ENCODE peak calls at places on chromosome 5, in ten cellular contexts. One of them, this sample, is unnamed.
A peak's percentile ranks its signal among the peaks of the same experiment; 100 is the strongest.

GRCh38 chr5:68661237-68661636 is 432.6 kb upstream of the SLC30A5 start:
- DNase-seq in GM12865: peak; percentile 57
- DNase-seq in cerebellar nuclear complex: no peak
- DNase-seq in NCI-H1105 treated with DMSO at 0.1 percent for 48 hours: no peak
- DNase-seq in tibial artery: no peak
- DNase-seq in anterior cingulate cortex: no peak
- DNase-seq in midbrain: no peak
- DNase-seq in RCC 7860: no peak
- DNase-seq in mucosa of descending colon: peak; percentile 58
- DNase-seq in astrocyte of the cerebellum: no peak
- DNase-seq in this sample: no peak

GRCh38 chr5:128711216-128711615 is 173.2 kb upstream of the FBN2 start:
- DNase-seq in astrocyte of the cerebellum: no peak
- DNase-seq in mucosa of descending colon: no peak
- DNase-seq in NCI-H1105 treated with DMSO at 0.1 percent for 48 hours: no peak
- DNase-seq in midbrain: no peak
- DNase-seq in RCC 7860: no peak
- DNase-seq in GM12865: no peak
- DNase-seq in anterior cingulate cortex: no peak
- DNase-seq in cerebellar nuclear complex: no peak
- DNase-seq in tibial artery: no peak
- DNase-seq in this sample: no peak

GRCh38 chr5:149957855-149958254 is 2.7 kb upstream of the SLC26A2 start:
- DNase-seq in RCC 7860: peak; percentile 99
- DNase-seq in anterior cingulate cortex: no peak
- DNase-seq in mucosa of descending colon: no peak
- DNase-seq in NCI-H1105 treated with DMSO at 0.1 percent for 48 hours: no peak
- DNase-seq in astrocyte of the cerebellum: no peak
- DNase-seq in midbrain: no peak
- DNase-seq in cerebellar nuclear complex: no peak
- DNase-seq in tibial artery: no peak
- DNase-seq in GM12865: no peak
- DNase-seq in this sample: no peak

GRCh38 chr5:31717586-31717985 is 78.7 kb downstream of the PDZD2 start:
- DNase-seq in midbrain: no peak
- DNase-seq in RCC 7860: no peak
- DNase-seq in cerebellar nuclear complex: no peak
- DNase-seq in tibial artery: no peak
- DNase-seq in GM12865: no peak
- DNase-seq in astrocyte of the cerebellum: no peak
- DNase-seq in NCI-H1105 treated with DMSO at 0.1 percent for 48 hours: no peak
- DNase-seq in mucosa of descending colon: no peak
- DNase-seq in anterior cingulate cortex: no peak
- DNase-seq in this sample: no peak

GRCh38 chr5:94690778-94691177 is 72.3 kb downstream of the SLF1 start:
- DNase-seq in mucosa of descending colon: no peak
- DNase-seq in anterior cingulate cortex: no peak
- DNase-seq in GM12865: no peak
- DNase-seq in astrocyte of the cerebellum: no peak
- DNase-seq in RCC 7860: no peak
- DNase-seq in tibial artery: no peak
- DNase-seq in cerebellar nuclear complex: peak; percentile 42
- DNase-seq in midbrain: no peak
- DNase-seq in NCI-H1105 treated with DMSO at 0.1 percent for 48 hours: peak; percentile 6
- DNase-seq in this sample: no peak

GRCh38 chr5:167065784-167066183 is 1225.7 kb upstream of the WWC1 start:
- DNase-seq in astrocyte of the cerebellum: no peak
- DNase-seq in GM12865: no peak
- DNase-seq in RCC 7860: no peak
- DNase-seq in NCI-H1105 treated with DMSO at 0.1 percent for 48 hours: no peak
- DNase-seq in cerebellar nuclear complex: no peak
- DNase-seq in tibial artery: no peak
- DNase-seq in mucosa of descending colon: no peak
- DNase-seq in anterior cingulate cortex: no peak
- DNase-seq in midbrain: no peak
- DNase-seq in this sample: no peak

GRCh38 chr5:38380522-38380921 is 122.2 kb downstream of the EGFLAM start:
- DNase-seq in midbrain: no peak
- DNase-seq in GM12865: no peak
- DNase-seq in tibial artery: no peak
- DNase-seq in mucosa of descending colon: no peak
- DNase-seq in cerebellar nuclear complex: no peak
- DNase-seq in NCI-H1105 treated with DMSO at 0.1 percent for 48 hours: no peak
- DNase-seq in anterior cingulate cortex: no peak
- DNase-seq in RCC 7860: no peak
- DNase-seq in astrocyte of the cerebellum: no peak
- DNase-seq in this sample: no peak

GRCh38 chr5:55897905-55898304 is 46.7 kb downstream of the IL31RA start:
- DNase-seq in RCC 7860: no peak
- DNase-seq in tibial artery: peak; percentile 70
- DNase-seq in NCI-H1105 treated with DMSO at 0.1 percent for 48 hours: no peak
- DNase-seq in cerebellar nuclear complex: no peak
- DNase-seq in astrocyte of the cerebellum: peak; percentile 70
- DNase-seq in GM12865: no peak
- DNase-seq in mucosa of descending colon: no peak
- DNase-seq in midbrain: no peak
- DNase-seq in anterior cingulate cortex: no peak
- DNase-seq in this sample: no peak

GRCh38 chr5:66967826-66968262 is 228.8 kb downstream of the CD180 start:
- DNase-seq in anterior cingulate cortex: no peak
- DNase-seq in tibial artery: no peak
- DNase-seq in mucosa of descending colon: no peak
- DNase-seq in astrocyte of the cerebellum: no peak
- DNase-seq in RCC 7860: no peak
- DNase-seq in cerebellar nuclear complex: no peak
- DNase-seq in NCI-H1105 treated with DMSO at 0.1 percent for 48 hours: no peak
- DNase-seq in GM12865: no peak
- DNase-seq in midbrain: no peak
- DNase-seq in this sample: no peak

GRCh38 chr5:138753794-138754698 is 821 bp downstream of the CTNNA1 start:
- DNase-seq in RCC 7860: peak; percentile 83
- DNase-seq in midbrain: peak; percentile 65
- DNase-seq in tibial artery: peak; percentile 95
- DNase-seq in cerebellar nuclear complex: no peak
- DNase-seq in mucosa of descending colon: peak; percentile 96
- DNase-seq in astrocyte of the cerebellum: peak; percentile 59
- DNase-seq in GM12865: peak; percentile 63
- DNase-seq in NCI-H1105 treated with DMSO at 0.1 percent for 48 hours: peak; percentile 74
- DNase-seq in anterior cingulate cortex: peak; percentile 61
- DNase-seq in this sample: peak; percentile 97

GRCh38 chr5:168317521-168318147 is 26.2 kb downstream of the WWC1 start:
- DNase-seq in mucosa of descending colon: no peak
- DNase-seq in midbrain: no peak
- DNase-seq in cerebellar nuclear complex: no peak
- DNase-seq in anterior cingulate cortex: no peak
- DNase-seq in RCC 7860: peak; percentile 95
- DNase-seq in NCI-H1105 treated with DMSO at 0.1 percent for 48 hours: no peak
- DNase-seq in tibial artery: no peak
- DNase-seq in astrocyte of the cerebellum: peak; percentile 92
- DNase-seq in GM12865: no peak
- DNase-seq in this sample: no peak

GRCh38 chr5:154189256-154189818 is 1.2 kb upstream of the GALNT10 start:
- DNase-seq in midbrain: no peak
- DNase-seq in RCC 7860: no peak
- DNase-seq in GM12865: no peak
- DNase-seq in anterior cingulate cortex: no peak
- DNase-seq in tibial artery: peak; percentile 69
- DNase-seq in NCI-H1105 treated with DMSO at 0.1 percent for 48 hours: no peak
- DNase-seq in mucosa of descending colon: no peak
- DNase-seq in cerebellar nuclear complex: no peak
- DNase-seq in astrocyte of the cerebellum: no peak
- DNase-seq in this sample: peak; percentile 75

GRCh38 chr5:101009758-101010519 is 106.9 kb upstream of the ST8SIA4 start:
- DNase-seq in tibial artery: no peak
- DNase-seq in NCI-H1105 treated with DMSO at 0.1 percent for 48 hours: no peak
- DNase-seq in anterior cingulate cortex: no peak
- DNase-seq in midbrain: no peak
- DNase-seq in cerebellar nuclear complex: no peak
- DNase-seq in RCC 7860: no peak
- DNase-seq in mucosa of descending colon: no peak
- DNase-seq in astrocyte of the cerebellum: no peak
- DNase-seq in GM12865: peak; percentile 62
- DNase-seq in this sample: no peak

GRCh38 chr5:179258922-179259730 is 86.1 kb downstream of the ADAMTS2 start:
- DNase-seq in GM12865: no peak
- DNase-seq in astrocyte of the cerebellum: peak; percentile 44
- DNase-seq in cerebellar nuclear complex: no peak
- DNase-seq in anterior cingulate cortex: no peak
- DNase-seq in NCI-H1105 treated with DMSO at 0.1 percent for 48 hours: no peak
- DNase-seq in tibial artery: peak; percentile 71
- DNase-seq in RCC 7860: peak; percentile 95
- DNase-seq in mucosa of descending colon: no peak
- DNase-seq in midbrain: no peak
- DNase-seq in this sample: peak; percentile 76

GRCh38 chr5:126403156-126403555 is 20.1 kb upstream of the GRAMD2B start:
- DNase-seq in mucosa of descending colon: no peak
- DNase-seq in anterior cingulate cortex: no peak
- DNase-seq in tibial artery: no peak
- DNase-seq in midbrain: no peak
- DNase-seq in cerebellar nuclear complex: no peak
- DNase-seq in RCC 7860: no peak
- DNase-seq in NCI-H1105 treated with DMSO at 0.1 percent for 48 hours: no peak
- DNase-seq in astrocyte of the cerebellum: no peak
- DNase-seq in GM12865: no peak
- DNase-seq in this sample: no peak

GRCh38 chr5:172691886-172692285 is 50.8 kb downstream of the NEURL1B start:
- DNase-seq in astrocyte of the cerebellum: no peak
- DNase-seq in GM12865: no peak
- DNase-seq in anterior cingulate cortex: no peak
- DNase-seq in RCC 7860: no peak
- DNase-seq in midbrain: no peak
- DNase-seq in tibial artery: no peak
- DNase-seq in cerebellar nuclear complex: no peak
- DNase-seq in NCI-H1105 treated with DMSO at 0.1 percent for 48 hours: no peak
- DNase-seq in mucosa of descending colon: no peak
- DNase-seq in this sample: peak; percentile 65

GRCh38 chr5:112174959-112175594 is 244.0 kb downstream of the EPB41L4A start:
- DNase-seq in RCC 7860: peak; percentile 34
- DNase-seq in midbrain: peak; percentile 60
- DNase-seq in mucosa of descending colon: peak; percentile 64
- DNase-seq in astrocyte of the cerebellum: peak; percentile 27
- DNase-seq in tibial artery: no peak
- DNase-seq in GM12865: peak; percentile 73
- DNase-seq in cerebellar nuclear complex: no peak
- DNase-seq in anterior cingulate cortex: no peak
- DNase-seq in NCI-H1105 treated with DMSO at 0.1 percent for 48 hours: peak; percentile 54
- DNase-seq in this sample: no peak

GRCh38 chr5:145347026-145347616 is 488.0 kb downstream of the PRELID2 start:
- DNase-seq in RCC 7860: peak; percentile 20
- DNase-seq in GM12865: peak; percentile 10
- DNase-seq in anterior cingulate cortex: no peak
- DNase-seq in astrocyte of the cerebellum: peak; percentile 28
- DNase-seq in NCI-H1105 treated with DMSO at 0.1 percent for 48 hours: no peak
- DNase-seq in mucosa of descending colon: peak; percentile 15
- DNase-seq in tibial artery: no peak
- DNase-seq in cerebellar nuclear complex: no peak
- DNase-seq in midbrain: peak; percentile 21
- DNase-seq in this sample: no peak

GRCh38 chr5:95983067-95983466 is 21.4 kb upstream of the ELL2 start:
- DNase-seq in GM12865: no peak
- DNase-seq in RCC 7860: no peak
- DNase-seq in NCI-H1105 treated with DMSO at 0.1 percent for 48 hours: no peak
- DNase-seq in astrocyte of the cerebellum: no peak
- DNase-seq in mucosa of descending colon: no peak
- DNase-seq in cerebellar nuclear complex: no peak
- DNase-seq in anterior cingulate cortex: no peak
- DNase-seq in tibial artery: no peak
- DNase-seq in midbrain: no peak
- DNase-seq in this sample: no peak

GRCh38 chr5:142385194-142385593 is 60.4 kb upstream of the SPRY4 start:
- DNase-seq in GM12865: no peak
- DNase-seq in astrocyte of the cerebellum: peak; percentile 8
- DNase-seq in anterior cingulate cortex: no peak
- DNase-seq in tibial artery: no peak
- DNase-seq in RCC 7860: no peak
- DNase-seq in mucosa of descending colon: no peak
- DNase-seq in midbrain: no peak
- DNase-seq in cerebellar nuclear complex: no peak
- DNase-seq in NCI-H1105 treated with DMSO at 0.1 percent for 48 hours: no peak
- DNase-seq in this sample: no peak

GRCh38 chr5:143106175-143106574 is 297.3 kb downstream of the NR3C1 start:
- DNase-seq in RCC 7860: peak; percentile 72
- DNase-seq in NCI-H1105 treated with DMSO at 0.1 percent for 48 hours: peak; percentile 28
- DNase-seq in GM12865: no peak
- DNase-seq in tibial artery: no peak
- DNase-seq in anterior cingulate cortex: peak; percentile 12
- DNase-seq in midbrain: peak; percentile 15
- DNase-seq in mucosa of descending colon: peak; percentile 32
- DNase-seq in astrocyte of the cerebellum: peak; percentile 15
- DNase-seq in cerebellar nuclear complex: no peak
- DNase-seq in this sample: no peak

GRCh38 chr5:51383494-51384081 is 340 bp downstream of the ISL1 start:
- DNase-seq in GM12865: no peak
- DNase-seq in anterior cingulate cortex: no peak
- DNase-seq in RCC 7860: no peak
- DNase-seq in astrocyte of the cerebellum: no peak
- DNase-seq in tibial artery: no peak
- DNase-seq in mucosa of descending colon: no peak
- DNase-seq in cerebellar nuclear complex: no peak
- DNase-seq in midbrain: no peak
- DNase-seq in NCI-H1105 treated with DMSO at 0.1 percent for 48 hours: no peak
- DNase-seq in this sample: no peak

GRCh38 chr5:135680713-135681112 is 101.9 kb upstream of the CXCL14 start:
- DNase-seq in anterior cingulate cortex: no peak
- DNase-seq in NCI-H1105 treated with DMSO at 0.1 percent for 48 hours: no peak
- DNase-seq in mucosa of descending colon: no peak
- DNase-seq in midbrain: no peak
- DNase-seq in astrocyte of the cerebellum: no peak
- DNase-seq in cerebellar nuclear complex: no peak
- DNase-seq in RCC 7860: no peak
- DNase-seq in GM12865: no peak
- DNase-seq in tibial artery: no peak
- DNase-seq in this sample: no peak

GRCh38 chr5:957730-958485 is 50.7 kb upstream of the NKD2 start:
- DNase-seq in astrocyte of the cerebellum: no peak
- DNase-seq in NCI-H1105 treated with DMSO at 0.1 percent for 48 hours: no peak
- DNase-seq in RCC 7860: peak; percentile 57
- DNase-seq in cerebellar nuclear complex: no peak
- DNase-seq in midbrain: no peak
- DNase-seq in GM12865: no peak
- DNase-seq in mucosa of descending colon: no peak
- DNase-seq in anterior cingulate cortex: no peak
- DNase-seq in tibial artery: peak; percentile 51
- DNase-seq in this sample: no peak

GRCh38 chr5:137858223-137858916 is 9.3 kb upstream of the MYOT start:
- DNase-seq in cerebellar nuclear complex: no peak
- DNase-seq in GM12865: peak; percentile 80
- DNase-seq in mucosa of descending colon: peak; percentile 3
- DNase-seq in astrocyte of the cerebellum: peak; percentile 8
- DNase-seq in RCC 7860: no peak
- DNase-seq in midbrain: peak; percentile 49
- DNase-seq in anterior cingulate cortex: no peak
- DNase-seq in tibial artery: no peak
- DNase-seq in NCI-H1105 treated with DMSO at 0.1 percent for 48 hours: no peak
- DNase-seq in this sample: no peak

GRCh38 chr5:164532226-164532937 is 1027.0 kb downstream of the MAT2B start:
- DNase-seq in tibial artery: no peak
- DNase-seq in anterior cingulate cortex: no peak
- DNase-seq in astrocyte of the cerebellum: no peak
- DNase-seq in midbrain: no peak
- DNase-seq in mucosa of descending colon: no peak
- DNase-seq in GM12865: no peak
- DNase-seq in cerebellar nuclear complex: no peak
- DNase-seq in NCI-H1105 treated with DMSO at 0.1 percent for 48 hours: no peak
- DNase-seq in RCC 7860: no peak
- DNase-seq in this sample: no peak

GRCh38 chr5:74394924-74395880 is 245.3 kb downstream of the ENC1 start:
- DNase-seq in RCC 7860: peak; percentile 55
- DNase-seq in tibial artery: no peak
- DNase-seq in midbrain: no peak
- DNase-seq in GM12865: peak; percentile 44
- DNase-seq in anterior cingulate cortex: no peak
- DNase-seq in NCI-H1105 treated with DMSO at 0.1 percent for 48 hours: no peak
- DNase-seq in mucosa of descending colon: peak; percentile 32
- DNase-seq in cerebellar nuclear complex: no peak
- DNase-seq in astrocyte of the cerebellum: no peak
- DNase-seq in this sample: no peak

GRCh38 chr5:77563475-77563874 is 71.4 kb upstream of the WDR41 start:
- DNase-seq in tibial artery: no peak
- DNase-seq in NCI-H1105 treated with DMSO at 0.1 percent for 48 hours: peak; percentile 75
- DNase-seq in RCC 7860: no peak
- DNase-seq in astrocyte of the cerebellum: no peak
- DNase-seq in GM12865: no peak
- DNase-seq in midbrain: no peak
- DNase-seq in mucosa of descending colon: peak; percentile 9
- DNase-seq in cerebellar nuclear complex: no peak
- DNase-seq in anterior cingulate cortex: no peak
- DNase-seq in this sample: no peak

This sample was measured in sigmoid colon.